ENCODE peak calls at places on chromosomes 12 and 14, in five cellular contexts. S is Peyer's patch; V is CD8-positive, alpha-beta T cell; R is PC-9; F is fibroblast of mammary gland. G is an unnamed sample.
A peak's percentile ranks its signal among the peaks of the same experiment; 100 is the strongest.

GRCh38 chr12:64691793-64692583 is 67.2 kb downstream of the GNS start:
- DNase-seq in S (no peak), V (no peak), R (no peak), F (no peak), G (no peak)

GRCh38 chr12:64568313-64568712 is 42.0 kb upstream of the RASSF3 start:
- DNase-seq in S (no peak), V (no peak), R (no peak), F (no peak), G (no peak)

GRCh38 chr12:110012137-110012536 is 12.9 kb downstream of the ANKRD13A start:
- DNase-seq in S (peak; percentile 89), V (no peak), R (peak; percentile 46), F (peak; percentile 25), G (no peak)

GRCh38 chr14:100902295-100902694 is 1.2 kb downstream of the RTL1 start:
- DNase-seq in S (no peak), V (no peak), R (no peak), F (no peak), G (no peak)

GRCh38 chr14:77200406-77200985 is 18.9 kb downstream of the TMEM63C start:
- DNase-seq in S (no peak), V (no peak), R (no peak), F (no peak), G (no peak)

GRCh38 chr12:47751561-47751960 is 7.1 kb downstream of the RAPGEF3 start:
- DNase-seq in S (no peak), V (no peak), R (no peak), F (no peak), G (no peak)

GRCh38 chr12:103782399-103782798 is 58.6 kb downstream of the NT5DC3 start:
- DNase-seq in S (no peak), V (no peak), R (no peak), F (no peak), G (no peak)

GRCh38 chr14:76964695-76965094 is 63.8 kb downstream of the IRF2BPL start:
- DNase-seq in S (no peak), V (no peak), R (no peak), F (no peak), G (no peak)

GRCh38 chr12:23899434-23899833 is 50.0 kb downstream of the SOX5 start:
- DNase-seq in S (no peak), V (no peak), R (no peak), F (peak; percentile 42), G (peak; percentile 27)

GRCh38 chr12:75483411-75483810 is 2.9 kb downstream of the GLIPR1 start:
- DNase-seq in S (no peak), V (no peak), R (no peak), F (peak; percentile 45), G (no peak)

GRCh38 chr12:21823581-21823980 is 49.1 kb upstream of the KCNJ8 start:
- DNase-seq in S (no peak), V (no peak), R (no peak), F (peak; percentile 54), G (no peak)

GRCh38 chr12:77190022-77190421 is 124.7 kb upstream of the E2F7 start:
- DNase-seq in S (no peak), V (no peak), R (no peak), F (peak; percentile 94), G (peak; percentile 71)

GRCh38 chr12:50251619-50252300 is 31.6 kb downstream of the LIMA1 start:
- DNase-seq in S (no peak), V (no peak), R (peak; percentile 36), F (no peak), G (peak; percentile 83)

GRCh38 chr12:56634837-56635538 is 4.9 kb upstream of the BAZ2A start:
- DNase-seq in S (peak; percentile 77), V (peak; percentile 53), R (peak; percentile 86), F (peak; percentile 85), G (peak; percentile 94)

GRCh38 chr14:53670701-53671100 is 285.9 kb downstream of the BMP4 start:
- DNase-seq in S (no peak), V (no peak), R (no peak), F (peak; percentile 93), G (peak; percentile 82)

GRCh38 chr14:85530626-85531025 is 682 bp downstream of the FLRT2 start:
- DNase-seq in S (no peak), V (no peak), R (no peak), F (no peak), G (no peak)

GRCh38 chr14:85527458-85527857 is 2.5 kb upstream of the FLRT2 start:
- DNase-seq in S (no peak), V (no peak), R (no peak), F (peak; percentile 38), G (peak; percentile 28)

GRCh38 chr14:85529803-85530574 is at the start of gene FLRT2:
- DNase-seq in S (no peak), V (no peak), R (peak; percentile 2), F (peak; percentile 71), G (peak; percentile 71)

GRCh38 chr14:85528080-85528881 is 1.7 kb upstream of the FLRT2 start:
- DNase-seq in S (no peak), V (no peak), R (peak; percentile 18), F (peak; percentile 92), G (peak; percentile 91)

DNA sequence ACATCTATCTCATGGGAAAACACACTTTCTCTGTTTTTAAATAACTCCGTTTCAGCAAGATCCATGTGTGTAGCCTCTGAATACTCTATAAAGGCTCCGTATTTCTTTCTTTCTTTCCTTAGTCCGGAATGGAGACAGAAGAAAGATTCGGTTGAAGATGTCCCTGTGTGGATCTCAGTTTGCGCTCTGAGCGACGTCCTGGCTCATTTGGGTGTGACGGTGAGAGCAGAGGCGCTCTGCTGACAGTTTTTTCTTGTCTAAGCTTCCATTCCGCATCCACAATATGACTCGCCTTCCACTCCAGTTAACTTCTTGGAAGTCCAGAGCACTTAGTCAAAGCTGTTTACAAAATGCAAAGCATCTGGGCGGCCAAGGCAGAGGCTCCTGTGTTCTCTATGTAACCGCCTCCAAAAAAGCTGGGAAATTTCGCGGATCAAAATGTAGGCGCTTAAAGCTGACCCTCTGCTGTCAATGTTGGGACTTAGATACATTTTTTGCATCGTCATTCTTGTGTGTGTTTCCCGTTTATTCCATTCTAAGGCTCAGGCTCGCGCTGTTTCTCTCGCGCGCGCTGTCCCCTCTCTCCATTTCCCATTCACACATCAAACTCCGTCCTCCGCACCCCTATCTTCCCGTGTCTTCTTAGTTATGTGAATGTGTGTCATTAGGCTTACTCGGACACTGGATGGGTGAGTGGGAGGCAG is 910 bp upstream of the FLRT2 start:
- DNase-seq in S (no peak), V (no peak), R (peak; percentile 2), F (peak; percentile 84), G (peak; percentile 78)
- H3K4me3 ChIP-seq in S (peak overlapping the region; percentile 57), V (no peak overlapping the region), R (peak overlapping the region; percentile 40), F (peak overlapping the region; percentile 84), G (peak overlapping the region; percentile 88)

GRCh38 chr12:66119229-66119869 is 11.2 kb downstream of the LLPH start:
- DNase-seq in S (no peak), V (no peak), R (no peak), F (peak; percentile 55), G (no peak)

GRCh38 chr12:66117242-66117641 is 13.3 kb downstream of the LLPH start:
- DNase-seq in S (no peak), V (no peak), R (no peak), F (no peak), G (peak; percentile 10)

GRCh38 chr12:66118240-66118891 is 12.2 kb downstream of the LLPH start:
- DNase-seq in S (no peak), V (no peak), R (no peak), F (peak; percentile 50), G (peak; percentile 80)

GRCh38 chr12:66119870-66120241 is 10.7 kb downstream of the LLPH start:
- DNase-seq in S (no peak), V (no peak), R (no peak), F (no peak), G (no peak)

GRCh38 chr12:66120477-66120876 is 10.1 kb downstream of the LLPH start:
- DNase-seq in S (no peak), V (no peak), R (no peak), F (no peak), G (no peak)
- TF ChIP-seq CTCF in S (no peak), V (no peak), R (peak; percentile 34), F (peak; percentile 5), G (no peak)

GRCh38 chr14:67168110-67168441 is 21.2 kb upstream of the GARIN2 start:
- DNase-seq in S (no peak), V (no peak), R (no peak), F (no peak), G (no peak)

GRCh38 chr14:67172520-67172919 is 16.7 kb upstream of the GARIN2 start:
- DNase-seq in S (no peak), V (no peak), R (no peak), F (no peak), G (no peak)

GRCh38 chr14:67170706-67171105 is 18.5 kb upstream of the GARIN2 start:
- DNase-seq in S (no peak), V (no peak), R (no peak), F (no peak), G (no peak)

GRCh38 chr14:67173719-67174118 is 15.5 kb upstream of the GARIN2 start:
- DNase-seq in S (no peak), V (no peak), R (no peak), F (no peak), G (no peak)

GRCh38 chr14:67172056-67172455 is 17.2 kb upstream of the GARIN2 start:
- DNase-seq in S (no peak), V (no peak), R (no peak), F (no peak), G (no peak)
- H3K4me3 ChIP-seq in S (no peak overlapping the region), V (no peak overlapping the region), R (no peak overlapping the region), F (no peak overlapping the region), G (no peak overlapping the region)

GRCh38 chr14:68774771-68775613 is 17.9 kb downstream of the ZFP36L1 start:
- DNase-seq in S (no peak), V (no peak), R (no peak), F (peak; percentile 43), G (peak; percentile 74)

GRCh38 chr14:68777644-68778043 is 15.2 kb downstream of the ZFP36L1 start:
- DNase-seq in S (peak; percentile 9), V (no peak), R (no peak), F (no peak), G (no peak)

GRCh38 chr14:68771631-68772030 is 21.2 kb downstream of the ZFP36L1 start:
- DNase-seq in S (no peak), V (no peak), R (no peak), F (no peak), G (no peak)

GRCh38 chr14:68772761-68773381 is 20.0 kb downstream of the ZFP36L1 start:
- DNase-seq in S (no peak), V (no peak), R (no peak), F (no peak), G (no peak)

GRCh38 chr14:68775614-68776126 is 17.2 kb downstream of the ZFP36L1 start:
- DNase-seq in S (no peak), V (no peak), R (no peak), F (no peak), G (no peak)
- TF ChIP-seq CTCF in S (no peak), V (no peak), R (peak; percentile 40), F (no peak), G (no peak)

DNA sequence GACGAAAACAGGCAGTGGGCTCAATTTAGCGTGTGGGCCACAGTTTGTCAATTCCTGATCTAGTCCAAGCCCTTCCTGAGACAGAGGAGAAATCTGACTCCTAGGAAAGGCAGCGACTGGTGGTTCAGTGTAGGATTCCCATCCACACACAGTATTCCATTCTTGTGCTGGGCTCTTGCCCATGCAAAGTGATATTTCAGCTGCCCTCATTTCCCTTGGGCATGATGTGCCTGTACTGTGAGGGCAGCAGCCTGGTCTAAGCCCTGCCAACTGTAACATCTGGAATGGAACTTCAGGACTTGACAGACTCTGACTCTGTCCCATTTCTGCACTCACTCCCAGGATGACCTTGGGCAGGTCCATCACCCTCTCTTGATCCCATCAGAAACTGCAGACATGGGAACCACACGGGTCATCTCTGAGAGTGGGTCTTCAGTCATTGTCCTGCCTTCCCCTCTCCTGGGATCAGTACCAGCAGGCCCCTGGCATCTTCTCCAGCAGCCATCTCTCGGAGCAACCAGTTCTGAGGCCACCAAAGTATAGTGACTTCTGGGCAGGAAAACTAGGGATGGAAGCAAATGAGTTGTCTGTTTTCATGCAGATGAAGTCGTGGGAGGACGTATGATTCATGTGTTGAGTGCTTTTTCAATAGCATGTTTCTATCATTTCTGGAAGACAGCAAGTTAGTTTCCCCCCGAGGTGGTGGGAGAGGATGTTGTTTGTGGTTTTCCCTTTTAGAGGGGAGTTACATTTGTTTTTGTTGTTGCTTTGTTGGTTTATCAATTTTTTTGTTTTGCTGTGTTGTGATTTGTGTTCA is 54.2 kb upstream of the BCL2L14 start:
- DNase-seq in S (no peak), V (no peak), R (no peak), F (no peak), G (no peak)
- H3K4me3 ChIP-seq in S (no peak overlapping the region), V (no peak overlapping the region), R (no peak overlapping the region), F (no peak overlapping the region), G (no peak overlapping the region)

G was measured in epithelial cell of esophagus.